ENCODE peak calls at places on chromosomes 3 and 15, in seven cellular contexts. F is Caco-2; H is adrenal gland; K is A673; X is IMR-90; T is neural progenitor cell; V is CD8-positive, alpha-beta T cell. E is an unnamed sample. For H3K4me1, the result is how much of the 10 kb centered on the place peaks cover.

GRCh38 chr3:195263925-195264575 is 6.9 kb downstream of the XXYLT1 start:
- DNase-seq in H (no peak), K (no peak), X (no peak), F (no peak), V (no peak), T (no peak), E (no peak)

GRCh38 chr15:58484794-58485600 is 53.2 kb downstream of the LIPC start:
- DNase-seq in F (no peak), K (no peak), V (no peak), T (no peak), H (no peak), X (no peak), E (no peak)

GRCh38 chr3:43344520-43344919 is 58.2 kb downstream of the SNRK start:
- DNase-seq in X (no peak), H (no peak), K (no peak), F (no peak), T (no peak), V (no peak), E (no peak)

GRCh38 chr3:157865449-157865862 is 240.8 kb downstream of the SHOX2 start:
- DNase-seq in F (peak), V (peak), T (peak), H (no peak), X (no peak), K (peak), E (peak)

GRCh38 chr15:52438047-52438446 is 90.6 kb downstream of the MYO5A start:
- DNase-seq in H (peak), T (no peak), X (peak), K (no peak), F (no peak), V (no peak), E (no peak)

GRCh38 chr3:183180105-183180763 is 17.7 kb upstream of the LAMP3 start:
- DNase-seq in H (no peak), F (no peak), T (peak), K (no peak), X (no peak), V (no peak), E (no peak)

GRCh38 chr3:184145120-184145524 is 10.0 kb downstream of the EIF2B5 start:
- DNase-seq in V (no peak), H (peak), K (peak), X (peak), T (peak), F (peak), E (peak)

GRCh38 chr3:195106418-195106906 is 164.5 kb downstream of the XXYLT1 start:
- DNase-seq in X (peak), K (peak), V (peak), T (peak), H (peak), F (no peak), E (peak)

GRCh38 chr3:117989982-117990381 is 1044.7 kb downstream of the IGSF11 start:
- DNase-seq in T (no peak), V (no peak), F (no peak), X (no peak), K (no peak), H (peak), E (peak)

GRCh38 chr15:22262613-22263020 is 182.3 kb downstream of the OR4M2 start:
- DNase-seq in H (peak), F (no peak), V (peak), T (no peak), X (no peak), K (no peak), E (no peak)

GRCh38 chr3:179068779-179069530 is 2.7 kb downstream of the ZMAT3 start:
- DNase-seq in X (peak), V (no peak), T (peak), K (peak), H (no peak), F (no peak), E (peak)

GRCh38 chr3:111676177-111677021 is 81.3 kb upstream of the ZBED2 start:
- DNase-seq in F (peak), H (no peak), K (no peak), X (no peak), T (no peak), V (no peak), E (no peak)

GRCh38 chr3:65233561-65233960 is 545.8 kb upstream of the ADAMTS9 start:
- DNase-seq in V (no peak), T (no peak), F (no peak), X (no peak), H (no peak), K (no peak), E (no peak)

GRCh38 chr3:17686613-17687012 is 55.8 kb downstream of the TBC1D5 start:
- DNase-seq in K (peak), F (no peak), X (no peak), H (no peak), T (peak), V (no peak), E (peak)

GRCh38 chr3:42031808-42032475 is 59.2 kb upstream of the TRAK1 start:
- DNase-seq in X (peak), H (peak), V (no peak), F (no peak), T (peak), K (no peak), E (no peak)

GRCh38 chr3:64214002-64214696 is 11.1 kb downstream of the PRICKLE2 start:
- DNase-seq in X (peak), V (no peak), F (no peak), K (no peak), T (no peak), H (peak), E (peak)

GRCh38 chr3:41224120-41224806 is 25.0 kb downstream of the CTNNB1 start:
- DNase-seq in T (no peak), F (no peak), V (no peak), K (no peak), H (peak), X (peak), E (no peak)

GRCh38 chr3:33810545-33810944 is 12.1 kb downstream of the PDCD6IP start:
- DNase-seq in X (no peak), K (no peak), T (no peak), V (no peak), F (no peak), H (no peak), E (no peak)

GRCh38 chr3:85801955-85802354 is 843.2 kb downstream of the CADM2 start:
- DNase-seq in K (peak), F (no peak), H (no peak), X (no peak), V (no peak), T (peak), E (peak)

GRCh38 chr3:105448338-105448982 is 81.8 kb downstream of the ALCAM start:
- DNase-seq in K (no peak), H (no peak), X (peak), T (peak), V (no peak), F (no peak), E (peak)

GRCh38 chr3:193975072-193975535 is 160.8 kb upstream of the HES1 start:
- DNase-seq in H (no peak), V (no peak), K (no peak), T (peak), F (peak), X (no peak), E (no peak)

GRCh38 chr3:119659584-119660291 is 651 bp downstream of the POPDC2 start:
- DNase-seq in T (no peak), V (no peak), K (no peak), F (no peak), X (no peak), H (no peak), E (no peak)

GRCh38 chr15:61668444-61668843 is 391.8 kb downstream of the VPS13C start:
- DNase-seq in K (no peak), T (no peak), F (no peak), H (no peak), X (no peak), V (no peak), E (no peak)

GRCh38 chr15:35496585-35496984 is 49.4 kb downstream of the DPH6 start:
- DNase-seq in F (no peak), T (no peak), H (no peak), K (no peak), V (no peak), X (no peak), E (no peak)

GRCh38 chr3:100984257-100984772 is 8.9 kb downstream of the ABI3BP start:
- DNase-seq in K (no peak), X (no peak), T (no peak), F (no peak), H (no peak), V (no peak), E (no peak)

GRCh38 chr15:85164841-85165466 is 183.3 kb downstream of the PDE8A start:
- DNase-seq in K (no peak), F (peak), T (no peak), V (no peak), H (no peak), X (no peak), E (no peak)

GRCh38 chr3:194577985-194578905 is 55.0 kb downstream of the TMEM44 start:
- DNase-seq in F (peak), K (peak), T (no peak), V (peak), X (peak), H (peak), E (peak)

GRCh38 chr15:58070801-58071418 is 5.4 kb upstream of the ALDH1A2 start:
- DNase-seq in K (peak), H (peak), X (peak), V (peak), T (peak), F (no peak), E (peak)

GRCh38 chr15:69591905-69592508 is 139.4 kb downstream of the RPLP1 start:
- DNase-seq in K (no peak), T (no peak), F (peak), X (no peak), V (no peak), H (no peak), E (no peak)

GRCh38 chr15:98442379-98442833 is 205.9 kb upstream of the IGF1R start:
- DNase-seq in H (peak), F (peak), X (peak), K (peak), T (peak), V (peak), E (peak)

GRCh38 chr3:9809615-9810356 is at the start of gene TTLL3:
- DNase-seq in X (peak), K (peak), T (peak), V (peak), F (peak), H (peak), E (peak)

GRCh38 chr3:187832202-187832601 is 86.9 kb upstream of the BCL6 start:
- DNase-seq in F (no peak), H (no peak), T (no peak), K (no peak), X (no peak), V (no peak), E (no peak)

GRCh38 chr15:43406808-43407207 is 35.9 kb downstream of the TUBGCP4 start:
- DNase-seq in F (no peak), T (no peak), X (no peak), H (no peak), K (no peak), V (no peak), E (no peak)

GRCh38 chr3:186258968-186259367 is 103.1 kb downstream of the DGKG start:
- DNase-seq in T (peak), K (no peak), X (no peak), V (no peak), F (no peak), H (no peak), E (peak)

GRCh38 chr15:41493205-41493901 is at the start of gene ITPKA:
- DNase-seq in V (peak), F (peak), K (peak), T (peak), X (peak), H (peak), E (peak)

DNA sequence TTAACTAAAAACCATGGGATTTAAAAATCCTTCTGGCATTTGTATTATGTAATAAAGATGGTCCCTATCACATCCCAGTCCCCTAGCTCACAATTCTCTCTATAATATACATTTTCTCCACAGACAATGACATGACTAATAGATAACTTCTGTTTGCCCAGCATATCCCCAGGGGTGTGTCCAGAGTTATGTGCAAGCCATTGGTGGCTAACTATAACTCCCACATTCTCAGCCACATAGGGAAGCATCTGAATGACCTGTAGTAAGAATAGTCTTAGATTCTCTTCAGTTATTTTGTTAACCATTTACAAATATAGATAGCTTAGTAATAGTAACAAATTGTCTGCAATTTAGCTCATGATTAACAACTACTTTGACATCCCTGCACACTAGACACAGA is 52.2 kb upstream of the RBSN start:
- DNase-seq in V (no peak), H (no peak), T (no peak), X (no peak), K (no peak), F (peak), E (no peak)
- H3K4me1 ChIP-seq in V (under half), H (under half), T (under half), X (under half), K (under half), F (under half), E (under half)

GRCh38 chr3:128577711-128578110 is 72.9 kb downstream of the RPN1 start:
- DNase-seq in H (no peak), T (peak), X (no peak), F (no peak), K (no peak), V (no peak), E (no peak)

GRCh38 chr3:128576290-128576689 is 74.3 kb downstream of the RPN1 start:
- DNase-seq in X (no peak), H (no peak), F (no peak), K (no peak), V (no peak), T (no peak), E (no peak)

GRCh38 chr3:128578346-128578745 is 72.3 kb downstream of the RPN1 start:
- DNase-seq in K (no peak), T (peak), F (no peak), H (no peak), V (no peak), X (no peak), E (no peak)

GRCh38 chr3:128581566-128581965 is 69.1 kb downstream of the RPN1 start:
- DNase-seq in T (no peak), H (no peak), K (no peak), V (no peak), F (no peak), X (no peak), E (no peak)

DNA sequence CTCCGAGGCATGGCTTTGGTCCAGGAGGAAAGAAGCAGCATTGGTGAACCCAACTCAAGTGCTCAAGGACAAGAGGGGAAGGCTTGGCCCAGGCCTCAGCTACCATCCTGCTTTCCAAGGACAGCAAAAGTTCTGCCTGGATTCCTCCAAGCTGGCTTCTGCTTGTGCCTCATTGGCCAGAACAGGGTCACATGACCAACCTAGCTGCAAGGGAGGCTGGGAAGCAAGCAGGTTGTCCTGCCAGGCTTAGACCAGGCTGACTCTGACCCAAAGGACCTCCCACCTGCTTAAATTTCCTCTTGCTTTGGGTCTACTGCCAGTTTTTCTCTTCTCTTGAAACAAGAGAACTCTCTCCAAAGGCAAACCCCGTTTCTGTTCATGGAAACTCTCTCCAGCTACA is 70.7 kb downstream of the RPN1 start:
- DNase-seq in F (no peak), H (no peak), X (no peak), K (no peak), T (no peak), V (no peak), E (no peak)
- H3K4me3 ChIP-seq in F (no peak), H (no peak), X (no peak), K (no peak), T (no peak), V (no peak), E (no peak)

GRCh38 chr3:149021830-149022229 is 30.5 kb downstream of the GYG1 start:
- DNase-seq in V (no peak), F (no peak), H (no peak), K (no peak), T (no peak), X (no peak), E (no peak)
- H3K4me1 ChIP-seq in V (under half), F (under half), H (under half), K (under half), T (under half), X (under half), E (under half)

DNA sequence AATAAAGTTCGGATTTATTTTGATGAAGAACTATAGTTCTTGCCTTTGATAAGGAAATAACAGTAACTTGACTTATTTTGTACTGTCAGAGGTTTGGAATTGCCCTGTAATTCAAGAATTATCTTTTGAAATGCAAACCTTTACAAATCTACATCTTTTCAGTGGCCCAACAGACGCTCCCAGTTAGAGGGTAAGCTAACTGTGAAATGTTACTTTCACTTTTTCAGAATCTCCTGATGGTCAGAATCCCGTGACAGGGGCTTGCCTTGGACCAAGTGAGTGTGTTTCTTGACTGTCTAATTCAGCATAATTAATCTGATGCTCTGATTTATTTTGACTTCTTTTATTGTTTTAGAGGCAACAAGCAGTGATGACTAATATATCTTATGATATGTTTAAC is 262.5 kb downstream of the PLOD2 start:
- DNase-seq in T (no peak), V (no peak), X (no peak), K (no peak), F (no peak), H (no peak), E (no peak)
- H3K4me3 ChIP-seq in T (no peak), V (no peak), X (no peak), K (no peak), F (no peak), H (no peak), E (no peak)

GRCh38 chr15:55279100-55279745 is 10.4 kb downstream of the RAB27A start:
- DNase-seq in V (no peak), K (no peak), F (no peak), X (no peak), H (no peak), T (no peak), E (no peak)
- H3K4me1 ChIP-seq in V (half or more), K (under half), F (under half), X (under half), H (half or more), T (under half), E (under half)

DNA sequence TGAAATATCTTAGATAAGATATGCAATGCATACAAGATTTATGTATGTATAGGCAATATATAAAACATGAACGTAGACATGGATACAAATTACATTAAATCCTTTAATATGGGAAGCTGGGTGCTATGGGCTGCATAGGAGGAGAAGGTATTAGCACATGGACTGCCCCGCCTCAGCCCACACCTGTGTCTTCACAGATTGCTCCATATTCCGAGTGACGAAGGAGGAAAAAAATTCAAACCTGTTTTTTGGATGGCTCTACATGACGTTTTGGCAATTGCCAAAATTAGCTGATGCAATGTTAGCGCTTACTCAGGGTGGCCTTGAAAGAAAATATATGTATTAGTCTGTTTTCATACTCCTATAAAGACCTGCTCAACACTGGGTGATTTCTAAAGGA is 223.4 kb upstream of the SLCO3A1 start:
- DNase-seq in T (no peak), K (no peak), H (no peak), V (no peak), X (no peak), F (no peak), E (no peak)
- H3K4me3 ChIP-seq in T (no peak), K (no peak), H (no peak), V (no peak), X (no peak), F (no peak), E (no peak)

DNA sequence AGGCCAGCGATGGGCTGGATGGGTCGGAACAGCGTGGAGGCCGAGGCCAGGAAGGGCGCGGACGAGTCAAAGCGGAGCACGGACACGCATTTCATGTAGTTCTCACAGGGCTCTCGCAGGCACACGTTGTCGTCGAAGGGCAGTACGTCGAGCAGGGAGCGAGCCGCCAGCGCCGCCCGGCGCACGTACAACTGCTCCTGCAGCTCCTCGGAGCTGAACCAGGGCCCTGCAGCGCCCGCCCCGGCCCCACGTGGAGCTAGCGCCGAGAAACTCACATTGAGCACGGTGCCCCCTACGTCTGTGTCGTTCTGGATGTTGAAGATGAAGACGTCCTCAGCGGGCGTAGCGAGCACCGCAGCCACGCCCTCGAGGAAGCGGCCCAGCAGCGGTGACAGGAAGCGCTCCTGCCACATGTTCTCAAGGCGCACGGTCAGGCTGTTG is 5.8 kb downstream of the CELSR3 start:
- DNase-seq in X (no peak), T (no peak), K (no peak), V (no peak), H (no peak), F (no peak), E (no peak)
- H3K4me1 ChIP-seq in X (under half), T (under half), K (under half), V (under half), H (under half), F (under half), E (under half)

DNA sequence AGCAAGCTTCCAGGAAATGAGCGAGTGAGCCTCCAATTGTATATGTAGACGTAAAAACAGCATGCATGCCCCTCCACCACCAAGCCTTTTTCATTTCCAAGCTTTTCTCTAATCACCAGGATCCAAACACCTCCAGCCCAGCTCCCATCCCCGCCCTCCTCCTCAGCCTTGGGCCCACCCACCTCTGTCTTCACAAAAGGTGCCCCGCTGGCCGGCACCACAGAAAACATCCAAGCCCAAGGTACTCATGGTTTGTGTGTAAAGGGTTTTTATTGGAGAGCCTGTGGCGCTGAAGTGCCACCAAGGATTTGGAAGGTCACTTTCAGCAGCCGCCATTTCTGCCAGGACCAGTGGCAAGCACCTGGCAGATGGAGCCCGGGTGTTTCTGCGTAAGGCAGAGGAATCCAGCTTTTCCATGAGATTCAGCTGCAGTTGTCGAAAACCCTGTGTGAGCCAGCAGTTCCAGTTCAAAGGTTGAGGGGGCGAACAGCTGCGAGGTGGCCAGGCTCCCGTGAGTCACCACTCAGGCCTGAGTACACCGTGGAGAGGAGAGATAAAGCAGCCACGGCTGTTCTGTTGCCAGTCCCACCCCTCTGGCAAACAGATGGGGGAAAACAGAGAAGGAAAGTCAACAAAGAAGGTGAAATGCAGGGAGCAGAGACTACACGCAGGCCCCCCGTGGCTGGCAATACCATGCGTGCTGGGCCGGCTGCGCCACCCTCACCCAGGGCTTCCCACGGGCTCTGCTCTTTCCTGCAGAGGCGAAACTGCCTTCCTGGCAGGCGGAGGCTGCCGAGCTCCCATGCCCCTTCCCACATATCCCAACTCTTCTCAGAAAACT is 38.2 kb downstream of the FAM174B start:
- DNase-seq in H (peak), T (peak), X (peak), F (peak), K (no peak), V (no peak), E (peak)
- H3K4me3 ChIP-seq in H (no peak), T (no peak), X (no peak), F (peak), K (no peak), V (no peak), E (no peak)

E was measured in BE2C.